ENCODE peak calls at places on chromosomes 2 and 18, in eight cellular contexts. One of them, this sample, is unnamed.

GRCh38 chr2:196607073-196607472 is 32.4 kb upstream of the CCDC150 start:
- DNase-seq in A549: no peak
- DNase-seq in cardiac muscle cell: peak
- DNase-seq in activated CD4-positive, alpha-beta T cell treated with anti-CD3 and anti-CD28 coated beads for 36 hours: no peak
- DNase-seq in endothelial cell: no peak
- DNase-seq in left cardiac atrium: peak
- DNase-seq in activated effector memory CD4-positive, alpha-beta T cell treated with anti-CD3 and anti-CD28 coated beads, Interleukin-2, amount 50 U/mL, for 16 hours: no peak
- DNase-seq in skeletal muscle cell: no peak
- DNase-seq in this sample: no peak

GRCh38 chr2:165746501-165746900 is 47.5 kb downstream of the GALNT3 start:
- DNase-seq in A549: no peak
- DNase-seq in cardiac muscle cell: no peak
- DNase-seq in activated CD4-positive, alpha-beta T cell treated with anti-CD3 and anti-CD28 coated beads for 36 hours: no peak
- DNase-seq in endothelial cell: no peak
- DNase-seq in left cardiac atrium: no peak
- DNase-seq in activated effector memory CD4-positive, alpha-beta T cell treated with anti-CD3 and anti-CD28 coated beads, Interleukin-2, amount 50 U/mL, for 16 hours: no peak
- DNase-seq in skeletal muscle cell: no peak
- DNase-seq in this sample: no peak

GRCh38 chr2:186771395-186771794 is 77.5 kb downstream of the FAM171B start:
- DNase-seq in A549: no peak
- DNase-seq in cardiac muscle cell: no peak
- DNase-seq in activated CD4-positive, alpha-beta T cell treated with anti-CD3 and anti-CD28 coated beads for 36 hours: no peak
- DNase-seq in endothelial cell: no peak
- DNase-seq in left cardiac atrium: no peak
- DNase-seq in activated effector memory CD4-positive, alpha-beta T cell treated with anti-CD3 and anti-CD28 coated beads, Interleukin-2, amount 50 U/mL, for 16 hours: no peak
- DNase-seq in skeletal muscle cell: peak
- DNase-seq in this sample: no peak

GRCh38 chr2:33344230-33344629 is 132.2 kb upstream of the RASGRP3 start:
- DNase-seq in A549: no peak
- DNase-seq in cardiac muscle cell: no peak
- DNase-seq in activated CD4-positive, alpha-beta T cell treated with anti-CD3 and anti-CD28 coated beads for 36 hours: no peak
- DNase-seq in endothelial cell: no peak
- DNase-seq in left cardiac atrium: no peak
- DNase-seq in activated effector memory CD4-positive, alpha-beta T cell treated with anti-CD3 and anti-CD28 coated beads, Interleukin-2, amount 50 U/mL, for 16 hours: no peak
- DNase-seq in skeletal muscle cell: no peak
- DNase-seq in this sample: no peak

GRCh38 chr18:56068701-56069100 is 480.7 kb upstream of the TCF4 start:
- DNase-seq in A549: no peak
- DNase-seq in cardiac muscle cell: no peak
- DNase-seq in activated CD4-positive, alpha-beta T cell treated with anti-CD3 and anti-CD28 coated beads for 36 hours: no peak
- DNase-seq in endothelial cell: no peak
- DNase-seq in left cardiac atrium: no peak
- DNase-seq in activated effector memory CD4-positive, alpha-beta T cell treated with anti-CD3 and anti-CD28 coated beads, Interleukin-2, amount 50 U/mL, for 16 hours: no peak
- DNase-seq in skeletal muscle cell: no peak
- DNase-seq in this sample: no peak

GRCh38 chr18:54734059-54734458 is 94.2 kb upstream of the RAB27B start:
- DNase-seq in A549: peak
- DNase-seq in cardiac muscle cell: peak
- DNase-seq in activated CD4-positive, alpha-beta T cell treated with anti-CD3 and anti-CD28 coated beads for 36 hours: no peak
- DNase-seq in endothelial cell: no peak
- DNase-seq in left cardiac atrium: no peak
- DNase-seq in activated effector memory CD4-positive, alpha-beta T cell treated with anti-CD3 and anti-CD28 coated beads, Interleukin-2, amount 50 U/mL, for 16 hours: no peak
- DNase-seq in skeletal muscle cell: peak
- DNase-seq in this sample: no peak

GRCh38 chr2:104408266-104408665 is 445.6 kb upstream of the POU3F3 start:
- DNase-seq in A549: no peak
- DNase-seq in cardiac muscle cell: no peak
- DNase-seq in activated CD4-positive, alpha-beta T cell treated with anti-CD3 and anti-CD28 coated beads for 36 hours: no peak
- DNase-seq in endothelial cell: no peak
- DNase-seq in left cardiac atrium: no peak
- DNase-seq in activated effector memory CD4-positive, alpha-beta T cell treated with anti-CD3 and anti-CD28 coated beads, Interleukin-2, amount 50 U/mL, for 16 hours: no peak
- DNase-seq in skeletal muscle cell: no peak
- DNase-seq in this sample: no peak

GRCh38 chr2:226669249-226669648 is 130.4 kb downstream of the IRS1 start:
- DNase-seq in A549: no peak
- DNase-seq in cardiac muscle cell: peak
- DNase-seq in activated CD4-positive, alpha-beta T cell treated with anti-CD3 and anti-CD28 coated beads for 36 hours: no peak
- DNase-seq in endothelial cell: no peak
- DNase-seq in left cardiac atrium: no peak
- DNase-seq in activated effector memory CD4-positive, alpha-beta T cell treated with anti-CD3 and anti-CD28 coated beads, Interleukin-2, amount 50 U/mL, for 16 hours: no peak
- DNase-seq in skeletal muscle cell: no peak
- DNase-seq in this sample: no peak

GRCh38 chr2:71620851-71621251 is 167.5 kb downstream of the DYSF start:
- DNase-seq in A549: no peak
- DNase-seq in cardiac muscle cell: no peak
- DNase-seq in activated CD4-positive, alpha-beta T cell treated with anti-CD3 and anti-CD28 coated beads for 36 hours: peak
- DNase-seq in endothelial cell: no peak
- DNase-seq in left cardiac atrium: no peak
- DNase-seq in activated effector memory CD4-positive, alpha-beta T cell treated with anti-CD3 and anti-CD28 coated beads, Interleukin-2, amount 50 U/mL, for 16 hours: peak
- DNase-seq in skeletal muscle cell: no peak
- DNase-seq in this sample: no peak

GRCh38 chr2:180695570-180695969 is 284.8 kb upstream of the UBE2E3 start:
- DNase-seq in A549: no peak
- DNase-seq in cardiac muscle cell: no peak
- DNase-seq in activated CD4-positive, alpha-beta T cell treated with anti-CD3 and anti-CD28 coated beads for 36 hours: no peak
- DNase-seq in endothelial cell: no peak
- DNase-seq in left cardiac atrium: no peak
- DNase-seq in activated effector memory CD4-positive, alpha-beta T cell treated with anti-CD3 and anti-CD28 coated beads, Interleukin-2, amount 50 U/mL, for 16 hours: no peak
- DNase-seq in skeletal muscle cell: no peak
- DNase-seq in this sample: no peak

GRCh38 chr2:161423351-161424178 is 7.5 kb downstream of the TBR1 start:
- DNase-seq in A549: no peak
- DNase-seq in cardiac muscle cell: no peak
- DNase-seq in activated CD4-positive, alpha-beta T cell treated with anti-CD3 and anti-CD28 coated beads for 36 hours: peak
- DNase-seq in endothelial cell: peak
- DNase-seq in left cardiac atrium: no peak
- DNase-seq in activated effector memory CD4-positive, alpha-beta T cell treated with anti-CD3 and anti-CD28 coated beads, Interleukin-2, amount 50 U/mL, for 16 hours: no peak
- DNase-seq in skeletal muscle cell: no peak
- DNase-seq in this sample: no peak

GRCh38 chr2:128808462-128809255 is 490.0 kb upstream of the HS6ST1 start:
- DNase-seq in A549: no peak
- DNase-seq in cardiac muscle cell: peak
- DNase-seq in activated CD4-positive, alpha-beta T cell treated with anti-CD3 and anti-CD28 coated beads for 36 hours: no peak
- DNase-seq in endothelial cell: no peak
- DNase-seq in left cardiac atrium: no peak
- DNase-seq in activated effector memory CD4-positive, alpha-beta T cell treated with anti-CD3 and anti-CD28 coated beads, Interleukin-2, amount 50 U/mL, for 16 hours: no peak
- DNase-seq in skeletal muscle cell: no peak
- DNase-seq in this sample: no peak

GRCh38 chr2:233556756-233557736 is 9.5 kb downstream of the USP40 start:
- DNase-seq in A549: peak
- DNase-seq in cardiac muscle cell: peak
- DNase-seq in activated CD4-positive, alpha-beta T cell treated with anti-CD3 and anti-CD28 coated beads for 36 hours: no peak
- DNase-seq in endothelial cell: no peak
- DNase-seq in left cardiac atrium: no peak
- DNase-seq in activated effector memory CD4-positive, alpha-beta T cell treated with anti-CD3 and anti-CD28 coated beads, Interleukin-2, amount 50 U/mL, for 16 hours: no peak
- DNase-seq in skeletal muscle cell: peak
- DNase-seq in this sample: no peak

GRCh38 chr2:120978359-120979050 is 242.8 kb downstream of the GLI2 start:
- DNase-seq in A549: peak
- DNase-seq in cardiac muscle cell: no peak
- DNase-seq in activated CD4-positive, alpha-beta T cell treated with anti-CD3 and anti-CD28 coated beads for 36 hours: no peak
- DNase-seq in endothelial cell: no peak
- DNase-seq in left cardiac atrium: no peak
- DNase-seq in activated effector memory CD4-positive, alpha-beta T cell treated with anti-CD3 and anti-CD28 coated beads, Interleukin-2, amount 50 U/mL, for 16 hours: no peak
- DNase-seq in skeletal muscle cell: no peak
- DNase-seq in this sample: no peak

GRCh38 chr2:112682101-112682500 is 36.4 kb downstream of the SLC20A1 start:
- DNase-seq in A549: no peak
- DNase-seq in cardiac muscle cell: no peak
- DNase-seq in activated CD4-positive, alpha-beta T cell treated with anti-CD3 and anti-CD28 coated beads for 36 hours: no peak
- DNase-seq in endothelial cell: no peak
- DNase-seq in left cardiac atrium: no peak
- DNase-seq in activated effector memory CD4-positive, alpha-beta T cell treated with anti-CD3 and anti-CD28 coated beads, Interleukin-2, amount 50 U/mL, for 16 hours: no peak
- DNase-seq in skeletal muscle cell: no peak
- DNase-seq in this sample: no peak

GRCh38 chr18:69387181-69387580 is 13.5 kb upstream of the DOK6 start:
- DNase-seq in A549: no peak
- DNase-seq in cardiac muscle cell: peak
- DNase-seq in activated CD4-positive, alpha-beta T cell treated with anti-CD3 and anti-CD28 coated beads for 36 hours: no peak
- DNase-seq in endothelial cell: no peak
- DNase-seq in left cardiac atrium: no peak
- DNase-seq in activated effector memory CD4-positive, alpha-beta T cell treated with anti-CD3 and anti-CD28 coated beads, Interleukin-2, amount 50 U/mL, for 16 hours: no peak
- DNase-seq in skeletal muscle cell: no peak
- DNase-seq in this sample: no peak